ENCODE peak calls at places on chromosomes 5 and 9, in seven cellular contexts. B is tibial nerve, Q is breast epithelium, V is gastrocnemius medialis, G is IMR-90, D is heart left ventricle, A is transverse colon. P is an unnamed sample.
A peak's percentile ranks its signal among the peaks of the same experiment; 100 is the strongest.

GRCh38 chr5:56126487-56127179 is 106.5 kb downstream of the ANKRD55 start:
- DNase-seq in G (peak; percentile 86), B (no peak), Q (no peak), A (no peak), D (no peak), V (no peak), P (no peak)

GRCh38 chr9:95605826-95606555 is 89.2 kb upstream of the PTCH1 start:
- DNase-seq in V (no peak), B (no peak), D (no peak), G (no peak), Q (no peak), A (no peak), P (no peak)

GRCh38 chr5:150758534-150759333 is at the start of gene DCTN4:
- DNase-seq in A (peak; percentile 96), V (peak; percentile 97), B (peak; percentile 95), Q (peak; percentile 98), D (peak; percentile 97), G (peak; percentile 99), P (peak; percentile 95)

GRCh38 chr5:133244242-133244641 is 192.4 kb downstream of the HSPA4 start:
- DNase-seq in Q (no peak), V (no peak), A (no peak), G (peak; percentile 68), D (no peak), B (no peak), P (no peak)

GRCh38 chr5:116959843-116960242 is 385.2 kb upstream of the SEMA6A start:
- DNase-seq in V (no peak), Q (no peak), D (no peak), G (no peak), A (no peak), B (no peak), P (no peak)

GRCh38 chr5:94367900-94368299 is 250.5 kb downstream of the KIAA0825 start:
- DNase-seq in B (no peak), D (no peak), A (no peak), G (no peak), Q (no peak), V (no peak), P (no peak)

GRCh38 chr5:54637654-54638053 is 120.1 kb downstream of the SNX18 start:
- DNase-seq in D (peak; percentile 29), Q (no peak), G (peak; percentile 48), B (peak; percentile 43), A (no peak), V (no peak), P (no peak)

GRCh38 chr9:15018238-15018637 is 108.0 kb upstream of the FREM1 start:
- DNase-seq in B (no peak), Q (no peak), A (no peak), G (no peak), V (no peak), D (no peak), P (no peak)

GRCh38 chr5:35164860-35165542 is 65.3 kb downstream of the PRLR start:
- DNase-seq in V (no peak), D (no peak), A (no peak), B (no peak), G (no peak), Q (no peak), P (no peak)

GRCh38 chr5:150918613-150919012 is 13.8 kb upstream of the ZNF300 start:
- DNase-seq in D (no peak), B (no peak), G (peak; percentile 16), V (no peak), Q (no peak), A (no peak), P (no peak)

DNA sequence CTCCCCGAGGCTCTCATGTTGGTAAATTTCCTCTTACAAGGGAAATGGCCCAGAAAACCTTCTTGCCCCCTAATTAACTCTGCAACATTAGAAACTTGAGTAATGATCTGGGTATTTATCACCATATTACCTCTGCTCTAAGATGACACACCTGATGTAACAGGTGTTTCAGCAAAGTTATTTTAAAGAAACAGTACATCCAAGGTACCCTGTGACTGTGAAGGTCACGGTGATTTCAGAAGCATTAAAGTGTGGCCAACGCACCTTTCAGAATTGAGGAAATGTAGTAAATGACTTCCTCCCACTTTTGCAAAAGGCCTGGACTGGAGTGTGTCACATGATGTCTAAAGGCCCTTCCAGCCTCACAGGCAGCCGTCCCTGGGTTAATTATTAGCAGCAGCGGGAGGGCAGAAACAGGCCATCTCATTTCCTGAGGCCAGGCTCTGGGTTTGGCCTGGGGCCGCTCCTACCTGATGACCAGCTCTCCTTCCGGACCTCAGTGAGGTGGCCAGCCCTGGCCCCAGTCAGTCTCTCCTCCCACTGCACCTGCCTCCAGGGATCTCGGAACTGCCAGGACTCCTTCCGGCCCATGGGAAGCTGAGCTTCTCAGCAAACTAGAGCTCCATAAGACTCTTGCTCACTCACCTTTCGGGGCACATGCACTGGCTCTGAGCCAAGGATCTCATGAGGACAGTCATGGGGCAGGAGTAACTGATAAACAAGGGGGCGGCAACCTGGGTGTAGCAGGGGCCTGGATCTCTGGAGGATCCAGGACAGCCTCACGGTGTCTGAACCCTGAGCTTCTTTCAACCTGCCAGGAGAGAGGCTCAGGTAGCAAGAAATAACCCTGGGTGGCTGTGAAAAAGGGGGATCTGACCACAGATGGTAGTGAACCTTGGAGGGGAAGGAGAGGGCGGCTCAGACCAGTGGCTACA is 20.6 kb downstream of the PTPN3 start:
- DNase-seq in D (no peak), A (peak; percentile 90), Q (no peak), B (no peak), V (peak; percentile 90), G (no peak), P (peak; percentile 94)
- TF ChIP-seq POLR2A in D (no peak), A (peak; percentile 83), Q (no peak), B (no peak), V (peak; percentile 41), G (no peak), P (no peak)

GRCh38 chr9:131543141-131543540 is 2.2 kb upstream of the PRRT1B start:
- DNase-seq in Q (no peak), D (no peak), G (no peak), B (no peak), A (no peak), V (no peak), P (no peak)

GRCh38 chr9:131545003-131545785 is at the start of gene PRRT1B:
- DNase-seq in G (no peak), B (no peak), A (peak; percentile 89), V (no peak), D (no peak), Q (no peak), P (peak; percentile 96)

GRCh38 chr9:131546336-131547084 is 1.2 kb downstream of the PRRT1B start:
- DNase-seq in A (no peak), D (no peak), B (no peak), V (no peak), G (peak; percentile 12), Q (no peak), P (peak; percentile 41)

DNA sequence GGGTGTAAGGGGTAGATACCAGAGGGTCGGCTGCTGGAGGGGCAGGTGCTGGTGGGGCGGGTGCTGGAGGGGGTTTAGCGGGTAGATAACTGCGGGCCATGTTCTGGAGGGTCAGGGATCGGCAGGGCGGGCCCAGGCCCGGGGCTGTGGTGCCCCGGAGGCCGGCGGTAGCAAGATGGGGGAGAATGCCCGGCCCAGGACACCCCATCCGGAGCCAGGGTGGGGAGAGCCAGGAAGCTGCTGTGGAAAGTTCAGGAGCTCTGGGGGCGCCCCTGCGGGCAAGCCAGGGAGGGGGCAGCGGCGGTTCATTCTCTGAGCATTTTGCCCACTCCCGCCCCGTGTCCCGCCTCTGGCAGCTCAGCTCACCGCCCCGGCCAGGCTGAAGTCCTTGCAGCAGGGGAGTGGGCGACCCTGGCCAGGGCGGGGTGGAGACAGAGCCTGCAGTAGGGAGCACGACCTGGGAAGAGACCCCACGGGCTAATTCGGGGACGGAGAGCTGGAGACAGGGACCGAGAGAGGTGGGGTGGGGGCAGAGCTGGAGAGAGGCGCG is 538 bp downstream of the PRRT1B start:
- DNase-seq in Q (no peak), B (no peak), G (no peak), V (no peak), D (no peak), A (no peak), P (no peak)
- H3K4me3 ChIP-seq in Q (peak overlapping the region; percentile 52), B (no peak overlapping the region), G (no peak overlapping the region), V (no peak overlapping the region), D (no peak overlapping the region), A (peak overlapping the region; percentile 7), P (peak overlapping the region; percentile 32)

DNA sequence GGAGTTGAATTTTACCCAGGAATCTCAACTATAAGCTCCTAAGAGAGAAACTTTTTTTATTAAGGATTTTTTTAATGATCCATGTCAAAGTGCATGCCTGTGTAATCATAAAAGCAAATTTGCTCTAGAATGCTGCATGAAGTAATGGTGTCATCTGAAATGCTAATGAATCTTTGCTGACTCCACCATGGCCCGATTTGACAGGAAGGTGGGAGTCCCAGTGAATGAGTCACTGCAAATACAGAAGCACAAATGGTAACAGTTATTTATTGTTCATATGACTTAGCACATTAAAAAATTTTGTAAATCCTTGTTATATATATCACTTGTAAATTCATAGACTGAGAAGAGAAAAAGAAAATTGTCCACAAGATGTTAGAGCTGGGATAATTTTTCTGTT is 341.3 kb downstream of the RASEF start:
- DNase-seq in Q (no peak), D (no peak), V (no peak), A (no peak), B (no peak), G (no peak), P (no peak)
- H3K27ac ChIP-seq in Q (no peak overlapping the region), D (no peak overlapping the region), V (no peak overlapping the region), A (no peak overlapping the region), B (no peak overlapping the region), G (no peak overlapping the region), P (no peak overlapping the region)

GRCh38 chr9:94164756-94165549 is 80.7 kb downstream of the PTPDC1 start:
- DNase-seq in B (no peak), Q (no peak), V (no peak), D (no peak), G (no peak), A (no peak), P (no peak)

GRCh38 chr9:94167055-94167346 is 82.7 kb downstream of the PTPDC1 start:
- DNase-seq in B (no peak), Q (no peak), G (no peak), D (no peak), A (no peak), V (no peak), P (no peak)

GRCh38 chr9:94166237-94167054 is 82.2 kb downstream of the PTPDC1 start:
- DNase-seq in V (peak; percentile 99), D (peak; percentile 99), A (peak; percentile 98), B (peak; percentile 99), Q (peak; percentile 99), G (peak; percentile 99), P (peak; percentile 99)

GRCh38 chr9:94167376-94167775 is 83.1 kb downstream of the PTPDC1 start:
- DNase-seq in G (no peak), B (no peak), V (no peak), Q (no peak), A (no peak), D (no peak), P (no peak)

GRCh38 chr9:94165592-94166236 is 81.5 kb downstream of the PTPDC1 start:
- DNase-seq in G (peak; percentile 99), V (peak; percentile 99), B (peak; percentile 89), Q (peak; percentile 98), A (peak; percentile 98), D (peak; percentile 99), P (peak; percentile 98)
- TF ChIP-seq POLR2A in G (no peak), V (no peak), B (no peak), Q (no peak), A (no peak), D (no peak), P (no peak)

GRCh38 chr9:134163374-134164196 is 779 bp downstream of the RNU6ATAC start:
- DNase-seq in D (peak; percentile 55), V (peak; percentile 60), Q (no peak), B (no peak), A (peak; percentile 71), G (peak; percentile 22), P (peak; percentile 61)
- H3K4me3 ChIP-seq in D (no peak overlapping the region), V (no peak overlapping the region), Q (no peak overlapping the region), B (no peak overlapping the region), A (no peak overlapping the region), G (peak overlapping the region; percentile 24), P (no peak overlapping the region)